ENCODE peak calls at places on chromosomes 16 and 17, in ten cellular contexts. One of them, this sample, is unnamed.

GRCh38 chr16:87765776-87766484 is at the start of gene KLHDC4:
- DNase-seq in heart left ventricle: peak
- DNase-seq in right lobe of liver: peak
- DNase-seq in adrenal gland: peak
- DNase-seq in A549: peak
- DNase-seq in thyroid gland: peak
- DNase-seq in tibial nerve: peak
- DNase-seq in IMR-90: peak
- DNase-seq in sigmoid colon: peak
- DNase-seq in breast epithelium: peak
- DNase-seq in this sample: peak

GRCh38 chr17:81153340-81153803 is 11.9 kb upstream of the PVALEF start:
- DNase-seq in heart left ventricle: no peak
- DNase-seq in thyroid gland: no peak
- DNase-seq in adrenal gland: peak
- DNase-seq in right lobe of liver: no peak
- DNase-seq in tibial nerve: peak
- DNase-seq in A549: no peak
- DNase-seq in breast epithelium: no peak
- DNase-seq in IMR-90: peak
- DNase-seq in sigmoid colon: no peak
- DNase-seq in this sample: no peak

GRCh38 chr17:75626496-75627038 is 6.7 kb upstream of the SMIM5 start:
- DNase-seq in sigmoid colon: no peak
- DNase-seq in right lobe of liver: no peak
- DNase-seq in IMR-90: no peak
- DNase-seq in tibial nerve: no peak
- DNase-seq in adrenal gland: no peak
- DNase-seq in breast epithelium: no peak
- DNase-seq in A549: no peak
- DNase-seq in heart left ventricle: no peak
- DNase-seq in thyroid gland: no peak
- DNase-seq in this sample: no peak

GRCh38 chr16:49352923-49353322 is 20.7 kb upstream of the C16orf78 start:
- DNase-seq in tibial nerve: no peak
- DNase-seq in IMR-90: no peak
- DNase-seq in A549: no peak
- DNase-seq in right lobe of liver: no peak
- DNase-seq in thyroid gland: no peak
- DNase-seq in sigmoid colon: no peak
- DNase-seq in adrenal gland: no peak
- DNase-seq in heart left ventricle: no peak
- DNase-seq in breast epithelium: no peak
- DNase-seq in this sample: no peak

GRCh38 chr17:59493867-59494266 is 71.5 kb upstream of the DHX40 start:
- DNase-seq in sigmoid colon: no peak
- DNase-seq in IMR-90: no peak
- DNase-seq in heart left ventricle: no peak
- DNase-seq in breast epithelium: no peak
- DNase-seq in thyroid gland: no peak
- DNase-seq in adrenal gland: no peak
- DNase-seq in right lobe of liver: no peak
- DNase-seq in A549: no peak
- DNase-seq in tibial nerve: no peak
- DNase-seq in this sample: no peak

GRCh38 chr16:249431-249830 is 14.8 kb downstream of the FAM234A start:
- DNase-seq in tibial nerve: no peak
- DNase-seq in sigmoid colon: no peak
- DNase-seq in breast epithelium: no peak
- DNase-seq in adrenal gland: no peak
- DNase-seq in thyroid gland: no peak
- DNase-seq in IMR-90: no peak
- DNase-seq in heart left ventricle: no peak
- DNase-seq in A549: no peak
- DNase-seq in right lobe of liver: peak
- DNase-seq in this sample: no peak

GRCh38 chr17:14886200-14886739 is 378.9 kb downstream of the PMP22 start:
- DNase-seq in tibial nerve: no peak
- DNase-seq in IMR-90: no peak
- DNase-seq in A549: no peak
- DNase-seq in heart left ventricle: no peak
- DNase-seq in breast epithelium: no peak
- DNase-seq in sigmoid colon: no peak
- DNase-seq in adrenal gland: no peak
- DNase-seq in thyroid gland: no peak
- DNase-seq in right lobe of liver: no peak
- DNase-seq in this sample: no peak

GRCh38 chr16:4071686-4072561 is 44.3 kb downstream of the ADCY9 start:
- DNase-seq in sigmoid colon: peak
- DNase-seq in IMR-90: no peak
- DNase-seq in heart left ventricle: no peak
- DNase-seq in A549: no peak
- DNase-seq in thyroid gland: peak
- DNase-seq in tibial nerve: no peak
- DNase-seq in breast epithelium: peak
- DNase-seq in adrenal gland: no peak
- DNase-seq in right lobe of liver: no peak
- DNase-seq in this sample: no peak

GRCh38 chr16:84888450-84888849 is 68.7 kb downstream of the CRISPLD2 start:
- DNase-seq in A549: no peak
- DNase-seq in heart left ventricle: no peak
- DNase-seq in sigmoid colon: no peak
- DNase-seq in thyroid gland: no peak
- DNase-seq in breast epithelium: no peak
- DNase-seq in IMR-90: no peak
- DNase-seq in tibial nerve: no peak
- DNase-seq in right lobe of liver: no peak
- DNase-seq in adrenal gland: no peak
- DNase-seq in this sample: no peak

GRCh38 chr16:67917852-67918236 is 13.8 kb downstream of the CTRL start:
- DNase-seq in heart left ventricle: no peak
- DNase-seq in A549: peak
- DNase-seq in right lobe of liver: no peak
- DNase-seq in breast epithelium: no peak
- DNase-seq in sigmoid colon: no peak
- DNase-seq in tibial nerve: no peak
- DNase-seq in IMR-90: peak
- DNase-seq in thyroid gland: peak
- DNase-seq in adrenal gland: peak
- DNase-seq in this sample: no peak

GRCh38 chr16:73369841-73370240 is 321.9 kb upstream of the ZFHX3 start:
- DNase-seq in right lobe of liver: no peak
- DNase-seq in IMR-90: no peak
- DNase-seq in thyroid gland: no peak
- DNase-seq in breast epithelium: no peak
- DNase-seq in A549: no peak
- DNase-seq in heart left ventricle: no peak
- DNase-seq in sigmoid colon: no peak
- DNase-seq in tibial nerve: no peak
- DNase-seq in adrenal gland: peak
- DNase-seq in this sample: no peak

GRCh38 chr17:42333053-42333452 is 44.8 kb downstream of the STAT5A start:
- DNase-seq in thyroid gland: no peak
- DNase-seq in sigmoid colon: no peak
- DNase-seq in tibial nerve: no peak
- DNase-seq in right lobe of liver: no peak
- DNase-seq in breast epithelium: no peak
- DNase-seq in heart left ventricle: no peak
- DNase-seq in A549: no peak
- DNase-seq in IMR-90: no peak
- DNase-seq in adrenal gland: no peak
- DNase-seq in this sample: no peak

GRCh38 chr16:53817117-53817516 is 113.2 kb downstream of the FTO start:
- DNase-seq in heart left ventricle: no peak
- DNase-seq in A549: peak
- DNase-seq in thyroid gland: no peak
- DNase-seq in adrenal gland: peak
- DNase-seq in sigmoid colon: no peak
- DNase-seq in right lobe of liver: no peak
- DNase-seq in tibial nerve: no peak
- DNase-seq in breast epithelium: no peak
- DNase-seq in IMR-90: peak
- DNase-seq in this sample: no peak

GRCh38 chr17:18258356-18259038 is at the start of gene FLII:
- DNase-seq in tibial nerve: no peak
- DNase-seq in right lobe of liver: peak
- DNase-seq in thyroid gland: peak
- DNase-seq in breast epithelium: no peak
- DNase-seq in adrenal gland: peak
- DNase-seq in A549: peak
- DNase-seq in heart left ventricle: peak
- DNase-seq in sigmoid colon: peak
- DNase-seq in IMR-90: peak
- DNase-seq in this sample: peak
- TF ChIP-seq POLR2A in tibial nerve: peak
- TF ChIP-seq POLR2A in right lobe of liver: peak
- TF ChIP-seq POLR2A in thyroid gland: peak
- TF ChIP-seq POLR2A in breast epithelium: peak
- TF ChIP-seq POLR2A in adrenal gland: peak
- TF ChIP-seq POLR2A in A549: peak
- TF ChIP-seq POLR2A in heart left ventricle: peak
- TF ChIP-seq POLR2A in sigmoid colon: peak
- TF ChIP-seq POLR2A in IMR-90: peak
- TF ChIP-seq POLR2A in this sample: peak

DNA sequence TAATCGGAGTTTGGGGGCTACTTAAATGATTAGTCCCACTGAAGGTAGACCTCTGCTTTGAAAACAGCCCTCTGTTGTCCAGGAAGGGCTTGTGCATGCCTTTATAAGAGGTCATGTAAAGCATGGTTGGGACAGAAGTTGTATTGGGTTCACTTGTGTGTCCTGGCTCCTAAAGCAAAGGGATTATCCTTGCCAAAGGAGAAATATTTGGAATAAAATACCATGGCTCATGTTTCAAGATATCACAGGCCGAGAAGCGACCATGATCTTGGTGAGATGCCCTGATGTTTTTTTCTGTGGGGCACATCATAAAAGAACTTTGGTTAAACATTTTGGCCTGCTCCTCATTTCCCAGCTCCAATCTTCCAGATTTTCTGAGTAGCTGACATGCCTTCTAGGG is 234.1 kb downstream of the MSI2 start:
- DNase-seq in breast epithelium: no peak
- DNase-seq in thyroid gland: no peak
- DNase-seq in heart left ventricle: no peak
- DNase-seq in IMR-90: no peak
- DNase-seq in A549: no peak
- DNase-seq in tibial nerve: no peak
- DNase-seq in sigmoid colon: no peak
- DNase-seq in right lobe of liver: no peak
- DNase-seq in adrenal gland: no peak
- DNase-seq in this sample: no peak
- TF ChIP-seq CTCF in breast epithelium: no peak
- TF ChIP-seq CTCF in thyroid gland: no peak
- TF ChIP-seq CTCF in heart left ventricle: no peak
- TF ChIP-seq CTCF in IMR-90: no peak
- TF ChIP-seq CTCF in A549: no peak
- TF ChIP-seq CTCF in tibial nerve: no peak
- TF ChIP-seq CTCF in sigmoid colon: no peak
- TF ChIP-seq CTCF in right lobe of liver: no peak
- TF ChIP-seq CTCF in adrenal gland: no peak
- TF ChIP-seq CTCF in this sample: no peak

GRCh38 chr17:11002417-11002816 is 164.5 kb upstream of the PIRT start:
- DNase-seq in breast epithelium: no peak
- DNase-seq in sigmoid colon: no peak
- DNase-seq in thyroid gland: no peak
- DNase-seq in right lobe of liver: no peak
- DNase-seq in adrenal gland: no peak
- DNase-seq in tibial nerve: no peak
- DNase-seq in IMR-90: no peak
- DNase-seq in heart left ventricle: no peak
- DNase-seq in A549: no peak
- DNase-seq in this sample: no peak

DNA sequence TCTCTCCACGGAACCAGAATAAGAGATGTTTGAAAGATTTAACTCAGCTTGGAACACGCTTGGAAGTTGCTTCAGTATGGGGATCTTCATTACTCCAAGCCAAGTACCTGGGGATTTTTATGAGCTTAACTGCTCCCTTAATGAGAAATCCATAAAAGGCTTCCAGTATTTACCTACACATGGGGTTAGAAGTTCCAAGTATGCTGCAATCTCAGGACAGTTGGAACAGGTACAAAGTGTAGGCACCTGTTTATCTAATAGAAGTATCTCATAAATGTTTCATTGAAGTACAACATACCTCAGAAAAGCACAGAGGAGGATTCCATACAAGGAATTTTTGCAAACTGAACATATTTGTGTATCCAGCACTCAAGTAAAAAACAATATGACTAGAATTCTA is 161.6 kb upstream of the PIRT start:
- DNase-seq in A549: no peak
- DNase-seq in adrenal gland: no peak
- DNase-seq in tibial nerve: no peak
- DNase-seq in right lobe of liver: no peak
- DNase-seq in thyroid gland: no peak
- DNase-seq in breast epithelium: no peak
- DNase-seq in sigmoid colon: no peak
- DNase-seq in IMR-90: no peak
- DNase-seq in heart left ventricle: no peak
- DNase-seq in this sample: no peak
- TF ChIP-seq POLR2A in A549: no peak
- TF ChIP-seq POLR2A in adrenal gland: no peak
- TF ChIP-seq POLR2A in tibial nerve: no peak
- TF ChIP-seq POLR2A in right lobe of liver: no peak
- TF ChIP-seq POLR2A in thyroid gland: no peak
- TF ChIP-seq POLR2A in breast epithelium: no peak
- TF ChIP-seq POLR2A in sigmoid colon: no peak
- TF ChIP-seq POLR2A in IMR-90: no peak
- TF ChIP-seq POLR2A in heart left ventricle: no peak
- TF ChIP-seq POLR2A in this sample: no peak

GRCh38 chr17:51869387-51869786 is 289.1 kb downstream of the CA10 start:
- DNase-seq in sigmoid colon: no peak
- DNase-seq in right lobe of liver: no peak
- DNase-seq in thyroid gland: no peak
- DNase-seq in tibial nerve: no peak
- DNase-seq in heart left ventricle: no peak
- DNase-seq in A549: no peak
- DNase-seq in adrenal gland: no peak
- DNase-seq in breast epithelium: no peak
- DNase-seq in IMR-90: no peak
- DNase-seq in this sample: no peak

GRCh38 chr17:51876986-51877385 is 281.5 kb downstream of the CA10 start:
- DNase-seq in thyroid gland: no peak
- DNase-seq in right lobe of liver: no peak
- DNase-seq in IMR-90: no peak
- DNase-seq in tibial nerve: no peak
- DNase-seq in breast epithelium: no peak
- DNase-seq in A549: no peak
- DNase-seq in adrenal gland: no peak
- DNase-seq in heart left ventricle: no peak
- DNase-seq in sigmoid colon: no peak
- DNase-seq in this sample: no peak

GRCh38 chr17:51873302-51873701 is 285.2 kb downstream of the CA10 start:
- DNase-seq in sigmoid colon: no peak
- DNase-seq in tibial nerve: no peak
- DNase-seq in adrenal gland: no peak
- DNase-seq in IMR-90: no peak
- DNase-seq in right lobe of liver: no peak
- DNase-seq in breast epithelium: no peak
- DNase-seq in heart left ventricle: no peak
- DNase-seq in thyroid gland: no peak
- DNase-seq in A549: no peak
- DNase-seq in this sample: no peak
- TF ChIP-seq CTCF in sigmoid colon: no peak
- TF ChIP-seq CTCF in tibial nerve: no peak
- TF ChIP-seq CTCF in adrenal gland: no peak
- TF ChIP-seq CTCF in IMR-90: no peak
- TF ChIP-seq CTCF in right lobe of liver: no peak
- TF ChIP-seq CTCF in breast epithelium: no peak
- TF ChIP-seq CTCF in heart left ventricle: no peak
- TF ChIP-seq CTCF in thyroid gland: no peak
- TF ChIP-seq CTCF in A549: no peak
- TF ChIP-seq CTCF in this sample: no peak

GRCh38 chr16:56073508-56073907 is 117.8 kb upstream of the GNAO1 start:
- DNase-seq in IMR-90: no peak
- DNase-seq in adrenal gland: no peak
- DNase-seq in thyroid gland: no peak
- DNase-seq in right lobe of liver: no peak
- DNase-seq in tibial nerve: no peak
- DNase-seq in sigmoid colon: no peak
- DNase-seq in breast epithelium: no peak
- DNase-seq in A549: no peak
- DNase-seq in heart left ventricle: no peak
- DNase-seq in this sample: no peak
- TF ChIP-seq POLR2A in IMR-90: no peak
- TF ChIP-seq POLR2A in adrenal gland: no peak
- TF ChIP-seq POLR2A in thyroid gland: no peak
- TF ChIP-seq POLR2A in right lobe of liver: no peak
- TF ChIP-seq POLR2A in tibial nerve: no peak
- TF ChIP-seq POLR2A in sigmoid colon: no peak
- TF ChIP-seq POLR2A in breast epithelium: no peak
- TF ChIP-seq POLR2A in A549: no peak
- TF ChIP-seq POLR2A in heart left ventricle: no peak
- TF ChIP-seq POLR2A in this sample: no peak

This sample was measured in transverse colon.